ENCODE peak calls at places on chromosomes 4 and X, in eight cellular contexts. P, G, M, H, N, X, W and D are unnamed samples.

GRCh38 chr4:74997942-74998341 is 65.0 kb downstream of the PARM1 start:
- DNase-seq in W (no peak), M (no peak), H (no peak), N (no peak), X (no peak), P (no peak), G (no peak), D (no peak)

GRCh38 chrX:19811807-19812604 is 75.4 kb downstream of the SH3KBP1 start:
- DNase-seq in G (peak; percentile 52), N (no peak), X (no peak), W (no peak), M (no peak), H (no peak), P (no peak), D (no peak)

GRCh38 chrX:130418066-130418465 is 16.3 kb downstream of the RBMX2 start:
- DNase-seq in H (no peak), X (no peak), N (no peak), G (no peak), P (no peak), M (no peak), W (no peak), D (no peak)

GRCh38 chr4:147461161-147461560 is 19.7 kb upstream of the EDNRA start:
- DNase-seq in W (no peak), X (no peak), N (no peak), H (no peak), P (no peak), M (peak; percentile 97), G (no peak), D (no peak)

GRCh38 chrX:105211051-105211575 is 9.4 kb downstream of the TEX13A start:
- DNase-seq in N (no peak), M (peak; percentile 4), G (no peak), H (no peak), P (no peak), X (no peak), W (no peak), D (peak; percentile 5)

GRCh38 chrX:120450163-120450562 is 18.9 kb downstream of the LAMP2 start:
- DNase-seq in N (no peak), X (no peak), H (no peak), P (no peak), G (no peak), W (no peak), M (no peak), D (no peak)

GRCh38 chr4:26570596-26570995 is 13.3 kb upstream of the TBC1D19 start:
- DNase-seq in X (no peak), H (no peak), G (no peak), M (no peak), N (no peak), W (no peak), P (no peak), D (no peak)

GRCh38 chr4:68732653-68733466 is 62.4 kb upstream of the UGT2B15 start:
- DNase-seq in P (no peak), W (no peak), N (no peak), G (no peak), H (no peak), M (no peak), X (no peak), D (no peak)

GRCh38 chr4:11367371-11367770 is 61.3 kb downstream of the HS3ST1 start:
- DNase-seq in N (no peak), X (peak; percentile 82), H (peak; percentile 41), P (no peak), G (peak; percentile 32), W (no peak), M (peak; percentile 18), D (no peak)